ENCODE peak calls at places on chromosome 13, in ten cellular contexts. P, C, V, W, N, X, G, Z, O and Q are unnamed samples.

GRCh38 chr13:67283602-67284001 is 53.5 kb upstream of the PCDH9 start:
- DNase-seq in P (no peak), C (no peak), V (no peak), W (no peak), N (no peak), X (no peak), G (no peak), Z (no peak), O (no peak), Q (no peak)

GRCh38 chr13:103246581-103247200 is 180.5 kb upstream of the SLC10A2 start:
- DNase-seq in P (no peak), C (no peak), V (no peak), W (no peak), N (no peak), X (no peak), G (no peak), Z (no peak), O (no peak), Q (no peak)

GRCh38 chr13:79812070-79812850 is 331.3 kb downstream of the NDFIP2 start:
- DNase-seq in P (no peak), C (no peak), V (no peak), W (no peak), N (no peak), X (no peak), G (no peak), Z (no peak), O (no peak), Q (no peak)

GRCh38 chr13:28717170-28717569 is 1.6 kb downstream of the SLC46A3 start:
- DNase-seq in P (no peak), C (no peak), V (no peak), W (no peak), N (no peak), X (no peak), G (no peak), Z (no peak), O (no peak), Q (no peak)

GRCh38 chr13:40440990-40441820 is 225.2 kb downstream of the FOXO1 start:
- DNase-seq in P (no peak), C (no peak), V (peak), W (no peak), N (peak), X (peak), G (no peak), Z (peak), O (no peak), Q (peak)

GRCh38 chr13:26186995-26187394 is 35.1 kb downstream of the RNF6 start:
- DNase-seq in P (no peak), C (no peak), V (peak), W (no peak), N (peak), X (no peak), G (no peak), Z (no peak), O (peak), Q (no peak)

GRCh38 chr13:109545964-109546363 is 240.4 kb downstream of the IRS2 start:
- DNase-seq in P (no peak), C (no peak), V (no peak), W (no peak), N (no peak), X (no peak), G (no peak), Z (no peak), O (no peak), Q (no peak)

GRCh38 chr13:28324181-28324789 is 170.6 kb downstream of the FLT1 start:
- DNase-seq in P (no peak), C (peak), V (peak), W (peak), N (peak), X (peak), G (peak), Z (peak), O (no peak), Q (no peak)

GRCh38 chr13:95957331-95957730 is 95.9 kb downstream of the UGGT2 start:
- DNase-seq in P (no peak), C (no peak), V (no peak), W (no peak), N (no peak), X (no peak), G (no peak), Z (no peak), O (no peak), Q (no peak)

GRCh38 chr13:109481046-109481445 is 305.3 kb downstream of the IRS2 start:
- DNase-seq in P (no peak), C (no peak), V (peak), W (peak), N (peak), X (no peak), G (no peak), Z (no peak), O (no peak), Q (no peak)

GRCh38 chr13:102900193-102900608 is 54.4 kb downstream of the ERCC5 start:
- DNase-seq in P (no peak), C (no peak), V (no peak), W (no peak), N (no peak), X (no peak), G (no peak), Z (no peak), O (no peak), Q (no peak)

GRCh38 chr13:92097337-92097903 is 699.0 kb downstream of the GPC5 start:
- DNase-seq in P (no peak), C (no peak), V (no peak), W (no peak), N (no peak), X (no peak), G (no peak), Z (no peak), O (no peak), Q (no peak)

GRCh38 chr13:23753523-23753922 is 135.7 kb downstream of the MIPEP start:
- DNase-seq in P (no peak), C (no peak), V (no peak), W (peak), N (peak), X (no peak), G (no peak), Z (no peak), O (no peak), Q (no peak)

GRCh38 chr13:32125221-32125621 is 93.6 kb downstream of the FRY start:
- DNase-seq in P (no peak), C (no peak), V (no peak), W (no peak), N (peak), X (no peak), G (no peak), Z (peak), O (no peak), Q (no peak)

GRCh38 chr13:74305876-74306275 is 171.7 kb upstream of the KLF12 start:
- DNase-seq in P (no peak), C (no peak), V (no peak), W (no peak), N (peak), X (no peak), G (no peak), Z (no peak), O (no peak), Q (no peak)

GRCh38 chr13:45941261-45941660 is 89.7 kb upstream of the SIAH3 start:
- DNase-seq in P (no peak), C (no peak), V (no peak), W (no peak), N (no peak), X (no peak), G (no peak), Z (no peak), O (no peak), Q (no peak)

GRCh38 chr13:110448230-110448629 is 113.3 kb downstream of the RAB20 start:
- DNase-seq in P (no peak), C (no peak), V (no peak), W (peak), N (peak), X (no peak), G (no peak), Z (no peak), O (no peak), Q (no peak)

GRCh38 chr13:27952931-27953670 is 16.0 kb downstream of the CDX2 start:
- DNase-seq in P (no peak), C (no peak), V (no peak), W (no peak), N (no peak), X (no peak), G (no peak), Z (no peak), O (no peak), Q (no peak)

GRCh38 chr13:28822161-28822560 is 2.0 kb downstream of the MTUS2 start:
- DNase-seq in P (no peak), C (no peak), V (no peak), W (no peak), N (no peak), X (no peak), G (no peak), Z (no peak), O (no peak), Q (no peak)

GRCh38 chr13:34361528-34361927 is 543.6 kb downstream of the RFC3 start:
- DNase-seq in P (no peak), C (no peak), V (no peak), W (no peak), N (peak), X (no peak), G (no peak), Z (no peak), O (no peak), Q (no peak)

GRCh38 chr13:75042809-75043208 is 439.2 kb downstream of the TBC1D4 start:
- DNase-seq in P (no peak), C (no peak), V (no peak), W (no peak), N (no peak), X (no peak), G (no peak), Z (no peak), O (no peak), Q (no peak)

GRCh38 chr13:91482427-91482826 is 84.0 kb downstream of the GPC5 start:
- DNase-seq in P (no peak), C (no peak), V (no peak), W (peak), N (no peak), X (no peak), G (no peak), Z (no peak), O (no peak), Q (no peak)

GRCh38 chr13:52414963-52415362 is 9.0 kb upstream of the THSD1 start:
- DNase-seq in P (no peak), C (no peak), V (no peak), W (peak), N (peak), X (no peak), G (no peak), Z (no peak), O (no peak), Q (no peak)

GRCh38 chr13:21040120-21040834 is 21.1 kb downstream of the LATS2 start:
- DNase-seq in P (no peak), C (no peak), V (peak), W (no peak), N (no peak), X (no peak), G (no peak), Z (no peak), O (no peak), Q (no peak)
- H3K27ac ChIP-seq in P (no peak), C (no peak), V (peak), W (no peak), N (no peak), X (peak), G (no peak), Z (no peak), O (peak), Q (no peak)

DNA sequence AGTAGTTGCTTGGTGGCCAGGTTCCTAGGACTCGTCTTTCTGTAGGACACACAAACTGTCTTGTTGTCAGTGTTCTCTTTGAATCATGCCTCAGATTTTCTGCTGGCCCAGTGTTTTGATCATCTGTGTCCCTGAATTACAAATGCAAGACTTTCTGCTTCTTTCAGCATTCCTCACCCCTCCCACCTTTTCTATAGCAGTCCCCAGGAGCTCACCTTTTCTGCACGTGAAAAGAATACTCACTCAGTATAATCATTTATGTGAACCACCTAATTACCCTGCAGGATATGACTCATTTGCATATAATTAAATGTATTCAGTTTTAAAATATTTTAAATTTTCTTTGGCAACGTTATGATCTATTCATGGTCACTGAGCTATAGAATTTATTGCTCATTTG is 389.2 kb downstream of the ITGBL1 start:
- DNase-seq in P (no peak), C (no peak), V (no peak), W (no peak), N (no peak), X (no peak), G (no peak), Z (no peak), O (no peak), Q (no peak)
- H3K27ac ChIP-seq in P (no peak), C (no peak), V (no peak), W (no peak), N (no peak), X (no peak), G (no peak), Z (no peak), O (no peak), Q (no peak)

GRCh38 chr13:57629391-57629804 is 2.1 kb upstream of the PCDH17 start:
- DNase-seq in P (no peak), C (no peak), V (peak), W (no peak), N (peak), X (no peak), G (no peak), Z (no peak), O (peak), Q (no peak)
- H3K27ac ChIP-seq in P (no peak), C (no peak), V (no peak), W (no peak), N (no peak), X (no peak), G (no peak), Z (no peak), O (peak), Q (no peak)

GRCh38 chr13:50081106-50081898 is 66.1 kb downstream of the KCNRG start:
- DNase-seq in P (no peak), C (peak), V (peak), W (no peak), N (peak), X (peak), G (peak), Z (peak), O (peak), Q (peak)
- H3K27ac ChIP-seq in P (peak), C (peak), V (peak), W (peak), N (peak), X (peak), G (peak), Z (peak), O (peak), Q (peak)

DNA sequence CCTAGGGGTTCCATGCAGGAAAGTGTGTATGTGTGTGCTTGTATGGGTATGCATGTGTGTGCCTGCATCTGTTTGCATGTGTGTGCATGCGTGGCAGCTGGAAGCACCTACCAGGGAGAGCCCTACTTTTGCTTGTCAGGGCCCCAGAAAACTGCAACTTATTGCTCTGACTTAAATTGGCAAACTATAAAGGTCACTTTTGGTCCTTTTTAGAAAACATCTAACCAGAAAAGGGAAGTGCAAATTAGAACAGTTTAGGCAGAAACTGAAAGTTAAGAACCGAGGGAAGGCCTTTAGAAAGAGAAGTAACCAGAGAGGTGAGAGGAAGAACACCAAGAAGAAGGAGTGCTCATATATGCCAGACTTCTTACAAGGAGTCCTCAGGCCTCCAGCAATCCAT is 32.5 kb downstream of the DLEU7 start:
- DNase-seq in P (no peak), C (no peak), V (no peak), W (no peak), N (no peak), X (no peak), G (peak), Z (no peak), O (no peak), Q (no peak)
- H3K27ac ChIP-seq in P (no peak), C (no peak), V (no peak), W (no peak), N (no peak), X (no peak), G (peak), Z (peak), O (no peak), Q (no peak)

GRCh38 chr13:111540486-111540885 is 220.0 kb downstream of the TEX29 start:
- DNase-seq in P (no peak), C (no peak), V (no peak), W (no peak), N (no peak), X (no peak), G (no peak), Z (no peak), O (no peak), Q (no peak)
- H3K27ac ChIP-seq in P (no peak), C (no peak), V (no peak), W (no peak), N (no peak), X (no peak), G (no peak), Z (no peak), O (no peak), Q (no peak)

GRCh38 chr13:73169971-73170370 is 111.2 kb downstream of the KLF5 start:
- DNase-seq in P (no peak), C (no peak), V (no peak), W (no peak), N (no peak), X (no peak), G (no peak), Z (no peak), O (no peak), Q (no peak)
- H3K27ac ChIP-seq in P (peak), C (no peak), V (no peak), W (no peak), N (no peak), X (no peak), G (no peak), Z (no peak), O (no peak), Q (no peak)

GRCh38 chr13:44573790-44574465 is 2.2 kb downstream of the TSC22D1 start:
- DNase-seq in P (no peak), C (no peak), V (no peak), W (peak), N (peak), X (no peak), G (no peak), Z (no peak), O (no peak), Q (no peak)
- H3K27ac ChIP-seq in P (no peak), C (no peak), V (no peak), W (no peak), N (no peak), X (no peak), G (no peak), Z (no peak), O (no peak), Q (peak)

GRCh38 chr13:33279414-33279813 is 6.1 kb downstream of the STARD13 start:
- DNase-seq in P (no peak), C (no peak), V (no peak), W (no peak), N (peak), X (no peak), G (no peak), Z (no peak), O (no peak), Q (no peak)

GRCh38 chr13:33276581-33276980 is 9.0 kb downstream of the STARD13 start:
- DNase-seq in P (no peak), C (no peak), V (no peak), W (no peak), N (no peak), X (no peak), G (no peak), Z (no peak), O (no peak), Q (no peak)

GRCh38 chr13:33277351-33277750 is 8.2 kb downstream of the STARD13 start:
- DNase-seq in P (no peak), C (no peak), V (no peak), W (no peak), N (no peak), X (no peak), G (no peak), Z (no peak), O (no peak), Q (no peak)

GRCh38 chr13:33278923-33279322 is 6.6 kb downstream of the STARD13 start:
- DNase-seq in P (no peak), C (no peak), V (no peak), W (no peak), N (no peak), X (no peak), G (no peak), Z (no peak), O (no peak), Q (no peak)

GRCh38 chr13:33277946-33278345 is 7.6 kb downstream of the STARD13 start:
- DNase-seq in P (no peak), C (no peak), V (no peak), W (no peak), N (no peak), X (no peak), G (no peak), Z (peak), O (no peak), Q (no peak)
- H3K27ac ChIP-seq in P (peak), C (no peak), V (peak), W (peak), N (peak), X (peak), G (no peak), Z (peak), O (peak), Q (peak)